ENCODE peak calls at places on chromosomes 1 and 21, in eight cellular contexts. U is NCI-H2171 treated with DMSO at 0.1 percent for 48 hours; Y is neural crest cell; L is COR-L47; G is AG08396; H is stimulated activated CD8-positive, alpha-beta memory T cell treated with anti-CD3 and anti-CD28 coated beads, Interleukin-7, amount 100 ng/mL, for 1 hour; T is GM06990; X is cardiac fibroblast. W is an unnamed sample.

GRCh38 chr1:170856455-170856854 is 78.9 kb upstream of the MROH9 start:
- DNase-seq in X (peak), Y (no peak), G (no peak), U (no peak), H (no peak), L (no peak), T (no peak), W (no peak)

GRCh38 chr1:25182629-25183028 is 49.7 kb downstream of the SYF2 start:
- DNase-seq in L (no peak), Y (no peak), T (no peak), X (peak), H (no peak), G (peak), U (no peak), W (no peak)

GRCh38 chr1:81021134-81021533 is 779.6 kb upstream of the ADGRL2 start:
- DNase-seq in U (no peak), L (no peak), H (no peak), T (no peak), G (no peak), Y (no peak), X (peak), W (no peak)

GRCh38 chr1:7299329-7299799 is 471.7 kb upstream of the VAMP3 start:
- DNase-seq in L (peak), X (peak), Y (no peak), T (no peak), U (no peak), H (no peak), G (peak), W (no peak)

GRCh38 chr21:42061866-42062542 is 9.1 kb upstream of the UMODL1 start:
- DNase-seq in H (peak), T (no peak), L (no peak), Y (no peak), G (no peak), X (no peak), U (peak), W (no peak)

GRCh38 chr1:2148691-2149090 is 45.9 kb downstream of the FAAP20 start:
- DNase-seq in U (no peak), L (no peak), H (no peak), X (no peak), T (no peak), G (no peak), Y (no peak), W (no peak)

GRCh38 chr1:22275626-22276395 is 132.9 kb upstream of the WNT4 start:
- DNase-seq in U (peak), H (no peak), Y (peak), G (peak), X (peak), T (peak), L (peak), W (no peak)

GRCh38 chr1:241608379-241609033 is 31.7 kb downstream of the CHML start:
- DNase-seq in G (no peak), T (no peak), U (no peak), Y (no peak), X (peak), L (no peak), H (no peak), W (no peak)

GRCh38 chr1:38045431-38046332 is 911 bp downstream of the POU3F1 start:
- DNase-seq in X (peak), Y (no peak), T (no peak), L (no peak), U (no peak), G (no peak), H (no peak), W (peak)

GRCh38 chr1:100955322-100955721 is 59.4 kb downstream of the SLC30A7 start:
- DNase-seq in L (no peak), T (no peak), H (no peak), Y (no peak), X (peak), G (peak), U (no peak), W (no peak)

GRCh38 chr1:229127301-229127700 is 143.6 kb upstream of the RAB4A start:
- DNase-seq in L (no peak), U (no peak), H (no peak), Y (no peak), X (peak), G (no peak), T (no peak), W (no peak)

GRCh38 chr1:31617917-31618746 is 643 bp downstream of the HCRTR1 start:
- DNase-seq in G (peak), Y (peak), L (peak), T (peak), H (peak), U (peak), X (peak), W (peak)

GRCh38 chr1:85495556-85495955 is 30.6 kb upstream of the DDAH1 start:
- DNase-seq in L (no peak), X (peak), G (peak), T (no peak), Y (no peak), H (no peak), U (peak), W (no peak)

GRCh38 chr1:7643445-7643844 is 127.7 kb upstream of the VAMP3 start:
- DNase-seq in T (no peak), L (no peak), Y (no peak), U (no peak), G (peak), X (no peak), H (no peak), W (no peak)

GRCh38 chr1:43577647-43578542 is 47.2 kb downstream of the PTPRF start:
- DNase-seq in L (no peak), G (no peak), H (no peak), T (no peak), X (no peak), U (no peak), Y (no peak), W (no peak)

GRCh38 chr1:232667094-232667780 is 37.3 kb upstream of the SIPA1L2 start:
- DNase-seq in U (peak), G (no peak), L (no peak), Y (no peak), T (no peak), X (no peak), H (no peak), W (no peak)

GRCh38 chr1:192707978-192708547 is 72.1 kb downstream of the RGS13 start:
- DNase-seq in X (no peak), G (no peak), U (no peak), L (no peak), H (no peak), Y (no peak), T (no peak), W (no peak)

GRCh38 chr1:27876341-27877114 is 4.2 kb downstream of the THEMIS2 start:
- DNase-seq in G (no peak), U (no peak), X (no peak), L (no peak), H (no peak), Y (no peak), T (no peak), W (no peak)

GRCh38 chr1:81126989-81127571 is 673.7 kb upstream of the ADGRL2 start:
- DNase-seq in X (peak), H (no peak), Y (no peak), G (no peak), L (peak), T (no peak), U (no peak), W (peak)

GRCh38 chr1:210366767-210367166 is 38.1 kb downstream of the HHAT start:
- DNase-seq in G (no peak), H (no peak), L (no peak), X (no peak), T (no peak), Y (no peak), U (no peak), W (no peak)

GRCh38 chr1:43585596-43585995 is 54.9 kb downstream of the PTPRF start:
- DNase-seq in U (no peak), L (no peak), Y (no peak), T (no peak), X (no peak), H (no peak), G (no peak), W (no peak)

GRCh38 chr1:235206533-235207201 is 45.6 kb upstream of the RBM34 start:
- DNase-seq in U (no peak), X (peak), H (no peak), G (no peak), T (no peak), Y (no peak), L (no peak), W (no peak)

GRCh38 chr1:219442575-219442974 is 170.3 kb downstream of the ZC3H11B start:
- DNase-seq in Y (no peak), H (no peak), G (no peak), T (no peak), L (no peak), U (no peak), X (peak), W (no peak)

GRCh38 chr1:22252248-22252647 is 109.4 kb upstream of the WNT4 start:
- DNase-seq in L (no peak), Y (no peak), U (no peak), H (no peak), X (no peak), T (no peak), G (no peak), W (no peak)

GRCh38 chr1:40204855-40205254 is 42.9 kb upstream of the TMCO2 start:
- DNase-seq in Y (no peak), T (no peak), L (no peak), G (no peak), X (no peak), U (no peak), H (no peak), W (no peak)

GRCh38 chr1:203570805-203571204 is 55.8 kb upstream of the ATP2B4 start:
- DNase-seq in T (no peak), G (no peak), L (no peak), X (no peak), H (no peak), Y (no peak), U (no peak), W (no peak)

GRCh38 chr1:199168895-199169294 is 530.1 kb downstream of the PTPRC start:
- DNase-seq in Y (no peak), U (no peak), T (no peak), G (no peak), X (no peak), L (no peak), H (no peak), W (no peak)

GRCh38 chr1:184542291-184542690 is 155.5 kb downstream of the C1orf21 start:
- DNase-seq in X (no peak), L (no peak), H (no peak), U (no peak), G (no peak), Y (no peak), T (no peak), W (no peak)

GRCh38 chr1:89041055-89041707 is 18.5 kb upstream of the GBP3 start:
- DNase-seq in G (no peak), H (no peak), L (no peak), T (peak), X (peak), U (no peak), Y (no peak), W (no peak)

GRCh38 chr21:31182231-31183129 is 144.2 kb upstream of the KRTAP19-8 start:
- DNase-seq in X (no peak), G (no peak), H (no peak), T (no peak), L (no peak), U (no peak), Y (no peak), W (no peak)

GRCh38 chr1:192378276-192378675 is 61.5 kb downstream of the RGS21 start:
- DNase-seq in X (peak), U (no peak), G (no peak), Y (no peak), H (no peak), L (no peak), T (no peak), W (no peak)

GRCh38 chr1:228818928-228819632 is 83.8 kb downstream of the RHOU start:
- DNase-seq in Y (no peak), X (no peak), H (no peak), U (no peak), G (no peak), T (no peak), L (no peak), W (no peak)

GRCh38 chr1:36383240-36383639 is 2.5 kb downstream of the STK40 start:
- DNase-seq in H (no peak), L (no peak), U (no peak), Y (no peak), T (no peak), X (no peak), G (no peak), W (no peak)

W was measured in NCI-H1930.